ENCODE peak calls at places on chromosome 21, in ten cellular contexts. O is H7; N is T-helper 9 cell; I is stimulated activated CD4-positive, alpha-beta T cell treated with anti-CD3 and anti-CD28 coated beads, Interleukin-2, amount 100 ng/mL, for 48 hours; B is cerebellar cortex; Y is iris pigment epithelial cell; F is heart left ventricle; S is NCI-H2171; G is activated CD4-positive, alpha-beta T cell treated with anti-CD3 and anti-CD28 coated beads, Interleukin-2, amount 10 ng/mL, durations not matched to agents 24 days and 14 days; U is body of pancreas. Z is an unnamed sample.
A peak's percentile ranks its signal among the peaks of the same experiment; 100 is the strongest.

GRCh38 chr21:15309022-15309590 is 244.3 kb upstream of the NRIP1 start:
- DNase-seq in G (no peak), N (no peak), B (no peak), O (no peak), F (no peak), S (no peak), I (no peak), Y (no peak), U (no peak), Z (no peak)

GRCh38 chr21:33989440-33989839 is 73.8 kb upstream of the ATP5PO start:
- DNase-seq in Y (no peak), G (no peak), O (no peak), S (no peak), U (no peak), B (no peak), F (no peak), N (no peak), I (no peak), Z (no peak)

GRCh38 chr21:46142581-46143473 is 12.6 kb downstream of the FTCD start:
- DNase-seq in G (peak; percentile 74), N (no peak), I (no peak), U (no peak), Y (no peak), B (no peak), S (no peak), F (peak; percentile 21), O (no peak), Z (no peak)

GRCh38 chr21:27129694-27130093 is 162.8 kb upstream of the ADAMTS5 start:
- DNase-seq in S (no peak), U (no peak), F (no peak), N (no peak), O (no peak), Y (no peak), G (no peak), B (no peak), I (no peak), Z (no peak)

GRCh38 chr21:27149034-27149433 is 182.1 kb upstream of the ADAMTS5 start:
- DNase-seq in I (no peak), S (no peak), G (no peak), O (no peak), B (no peak), F (no peak), N (no peak), Y (peak; percentile 10), U (no peak), Z (no peak)

GRCh38 chr21:34997295-34997694 is 51.8 kb downstream of the RUNX1 start:
- DNase-seq in S (no peak), F (no peak), O (no peak), Y (no peak), N (no peak), B (no peak), I (no peak), G (no peak), U (no peak), Z (no peak)

GRCh38 chr21:35696644-35697043 is 363.7 kb downstream of the SETD4 start:
- DNase-seq in S (no peak), Y (no peak), I (no peak), O (peak; percentile 16), N (no peak), F (no peak), G (no peak), U (no peak), B (no peak), Z (no peak)

GRCh38 chr21:43574741-43575465 is 84.4 kb downstream of the HSF2BP start:
- DNase-seq in B (no peak), U (no peak), I (no peak), S (no peak), G (no peak), N (no peak), O (no peak), Y (no peak), F (peak; percentile 47), Z (no peak)

GRCh38 chr21:45277101-45278045 is 10.3 kb downstream of the POFUT2 start:
- DNase-seq in I (no peak), Y (no peak), O (no peak), B (no peak), U (no peak), S (no peak), G (no peak), F (no peak), N (no peak), Z (no peak)

GRCh38 chr21:14115646-14116045 is 95.1 kb downstream of the LIPI start:
- DNase-seq in S (no peak), Y (no peak), N (no peak), F (no peak), U (no peak), B (no peak), G (peak; percentile 49), I (no peak), O (no peak), Z (no peak)

GRCh38 chr21:45026833-45027232 is 47.5 kb upstream of the ADARB1 start:
- DNase-seq in U (no peak), S (no peak), N (no peak), F (no peak), I (no peak), O (peak; percentile 82), Y (no peak), B (peak; percentile 39), G (no peak), Z (no peak)

GRCh38 chr21:27202301-27202700 is 235.4 kb upstream of the ADAMTS5 start:
- DNase-seq in F (no peak), N (no peak), G (no peak), S (no peak), Y (no peak), I (no peak), U (no peak), B (peak; percentile 6), O (no peak), Z (no peak)

GRCh38 chr21:27734146-27734545 is 767.3 kb upstream of the ADAMTS5 start:
- DNase-seq in U (no peak), B (no peak), I (no peak), S (no peak), N (no peak), O (no peak), Y (peak; percentile 93), G (no peak), F (no peak), Z (no peak)

GRCh38 chr21:31034378-31034777 is 3.9 kb downstream of the KRTAP19-8 start:
- DNase-seq in F (no peak), U (no peak), B (no peak), Y (peak; percentile 13), I (no peak), S (no peak), O (no peak), N (no peak), G (no peak), Z (no peak)

GRCh38 chr21:32350211-32350980 is 42.4 kb downstream of the URB1 start:
- DNase-seq in Y (no peak), I (no peak), F (no peak), O (no peak), S (no peak), B (no peak), U (no peak), N (no peak), G (no peak), Z (no peak)

GRCh38 chr21:43921602-43921978 is 56.6 kb downstream of the AGPAT3 start:
- DNase-seq in U (no peak), F (peak; percentile 2), Y (no peak), I (peak; percentile 29), O (no peak), G (peak; percentile 78), B (no peak), N (no peak), S (no peak), Z (no peak)

GRCh38 chr21:16193758-16194606 is 464.2 kb downstream of the USP25 start:
- DNase-seq in U (peak; percentile 43), N (no peak), G (no peak), Y (peak; percentile 89), I (no peak), S (no peak), O (peak; percentile 16), B (peak; percentile 73), F (peak; percentile 67), Z (peak; percentile 28)